ENCODE peak calls at places on chromosome 16, in eight cellular contexts. F is hippocampal formation; W is cardiac muscle cell; B is non-pigmented ciliary epithelial cell; X is activated CD4-positive, alpha-beta T cell treated with anti-CD3 and anti-CD28 coated beads, Interleukin-2, amount 10 ng/mL, durations not matched to agents 7 days and 5 days; T is stimulated activated CD8-positive, alpha-beta memory T cell treated with anti-CD3 and anti-CD28 coated beads, Interleukin-7, amount 100 ng/mL, for 24 hours; R is T-helper 2 cell; A is NCI-H460. E is an unnamed sample.

GRCh38 chr16:70770968-70771552 is 29.9 kb downstream of the VAC14 start:
- DNase-seq in F (peak), W (peak), B (no peak), X (peak), T (peak), R (peak), A (peak), E (peak)

GRCh38 chr16:78648517-78648916 is 549.1 kb downstream of the WWOX start:
- DNase-seq in F (no peak), W (peak), B (no peak), X (no peak), T (no peak), R (no peak), A (no peak), E (no peak)

GRCh38 chr16:71889147-71889546 is 5.2 kb upstream of the ZNF821 start:
- DNase-seq in F (no peak), W (no peak), B (no peak), X (no peak), T (no peak), R (no peak), A (no peak), E (no peak)

GRCh38 chr16:68247400-68247799 is 2.2 kb downstream of the PLA2G15 start:
- DNase-seq in F (no peak), W (no peak), B (no peak), X (no peak), T (no peak), R (no peak), A (no peak), E (no peak)

GRCh38 chr16:21645261-21645721 is 7.1 kb downstream of the IGSF6 start:
- DNase-seq in F (no peak), W (peak), B (no peak), X (peak), T (no peak), R (no peak), A (no peak), E (no peak)

GRCh38 chr16:73063854-73064226 is 15.9 kb upstream of the ZFHX3 start:
- DNase-seq in F (no peak), W (no peak), B (no peak), X (no peak), T (no peak), R (no peak), A (no peak), E (no peak)

GRCh38 chr16:81553814-81554675 is 109.4 kb downstream of the CMIP start:
- DNase-seq in F (no peak), W (no peak), B (no peak), X (no peak), T (no peak), R (no peak), A (no peak), E (no peak)

GRCh38 chr16:68246671-68247070 is 1.5 kb downstream of the PLA2G15 start:
- DNase-seq in F (no peak), W (no peak), B (no peak), X (no peak), T (no peak), R (no peak), A (no peak), E (no peak)

GRCh38 chr16:31487720-31488629 is 5.1 kb downstream of the SLC5A2 start:
- DNase-seq in F (no peak), W (peak), B (no peak), X (peak), T (peak), R (peak), A (peak), E (peak)